ENCODE peak calls at places on chromosome 9, in four cellular contexts. One of them, this sample, is unnamed.

GRCh38 chr9:34047864-34048729 is 590 bp downstream of the UBAP2 start:
- DNase-seq in NAMALWA: peak; percentile 70
- DNase-seq in aorta: peak; percentile 55
- DNase-seq in GM13977: peak; percentile 39
- DNase-seq in this sample: peak; percentile 21

GRCh38 chr9:130662099-130662926 is 2.1 kb upstream of the PRDM12 start:
- DNase-seq in NAMALWA: no peak
- DNase-seq in aorta: no peak
- DNase-seq in GM13977: peak; percentile 43
- DNase-seq in this sample: no peak

GRCh38 chr9:115808695-115809094 is 344.9 kb upstream of the PAPPA start:
- DNase-seq in NAMALWA: no peak
- DNase-seq in aorta: no peak
- DNase-seq in GM13977: no peak
- DNase-seq in this sample: no peak

GRCh38 chr9:71830929-71831328 is 62.6 kb upstream of the CEMIP2 start:
- DNase-seq in NAMALWA: no peak
- DNase-seq in aorta: no peak
- DNase-seq in GM13977: no peak
- DNase-seq in this sample: no peak

GRCh38 chr9:70462300-70462699 is 47.8 kb upstream of the KLF9 start:
- DNase-seq in NAMALWA: no peak
- DNase-seq in aorta: no peak
- DNase-seq in GM13977: no peak
- DNase-seq in this sample: no peak

GRCh38 chr9:110752766-110753165 is 84.2 kb downstream of the MUSK start:
- DNase-seq in NAMALWA: no peak
- DNase-seq in aorta: no peak
- DNase-seq in GM13977: no peak
- DNase-seq in this sample: no peak

GRCh38 chr9:109242751-109243150 is 75.7 kb upstream of the FRRS1L start:
- DNase-seq in NAMALWA: no peak
- DNase-seq in aorta: no peak
- DNase-seq in GM13977: no peak
- DNase-seq in this sample: no peak

GRCh38 chr9:137452761-137453642 is 6.1 kb downstream of the NSMF start:
- DNase-seq in NAMALWA: no peak
- DNase-seq in aorta: peak; percentile 68
- DNase-seq in GM13977: no peak
- DNase-seq in this sample: no peak

GRCh38 chr9:74512416-74512815 is 15.3 kb downstream of the RORB start:
- DNase-seq in NAMALWA: no peak
- DNase-seq in aorta: no peak
- DNase-seq in GM13977: no peak
- DNase-seq in this sample: no peak

GRCh38 chr9:14096182-14096922 is 217.6 kb downstream of the NFIB start:
- DNase-seq in NAMALWA: no peak
- DNase-seq in aorta: no peak
- DNase-seq in GM13977: no peak
- DNase-seq in this sample: no peak

GRCh38 chr9:113137196-113138168 is 13.3 kb upstream of the SLC31A2 start:
- DNase-seq in NAMALWA: no peak
- DNase-seq in aorta: no peak
- DNase-seq in GM13977: no peak
- DNase-seq in this sample: no peak

GRCh38 chr9:82761911-82762310 is 301.0 kb downstream of the RASEF start:
- DNase-seq in NAMALWA: no peak
- DNase-seq in aorta: no peak
- DNase-seq in GM13977: no peak
- DNase-seq in this sample: no peak

GRCh38 chr9:85377751-85378289 is 363.9 kb downstream of the AGTPBP1 start:
- DNase-seq in NAMALWA: no peak
- DNase-seq in aorta: no peak
- DNase-seq in GM13977: no peak
- DNase-seq in this sample: no peak

GRCh38 chr9:116800885-116801284 is 113.8 kb downstream of the TRIM32 start:
- DNase-seq in NAMALWA: no peak
- DNase-seq in aorta: no peak
- DNase-seq in GM13977: peak; percentile 31
- DNase-seq in this sample: no peak

GRCh38 chr9:22446950-22447606 is 454 bp downstream of the DMRTA1 start:
- DNase-seq in NAMALWA: no peak
- DNase-seq in aorta: peak; percentile 65
- DNase-seq in GM13977: peak; percentile 69
- DNase-seq in this sample: peak; percentile 46

GRCh38 chr9:23117621-23118020 is 671.0 kb downstream of the DMRTA1 start:
- DNase-seq in NAMALWA: no peak
- DNase-seq in aorta: no peak
- DNase-seq in GM13977: no peak
- DNase-seq in this sample: no peak

GRCh38 chr9:3177921-3178320 is 334.0 kb upstream of the PUM3 start:
- DNase-seq in NAMALWA: no peak
- DNase-seq in aorta: no peak
- DNase-seq in GM13977: no peak
- DNase-seq in this sample: no peak

GRCh38 chr9:120109242-120109641 is 470.7 kb downstream of the CDK5RAP2 start:
- DNase-seq in NAMALWA: peak; percentile 22
- DNase-seq in aorta: no peak
- DNase-seq in GM13977: no peak
- DNase-seq in this sample: no peak

GRCh38 chr9:94945191-94946144 is 219.0 kb downstream of the AOPEP start:
- DNase-seq in NAMALWA: no peak
- DNase-seq in aorta: peak; percentile 79
- DNase-seq in GM13977: no peak
- DNase-seq in this sample: peak; percentile 86

GRCh38 chr9:1458503-1458902 is 408.3 kb downstream of the DMRT2 start:
- DNase-seq in NAMALWA: no peak
- DNase-seq in aorta: no peak
- DNase-seq in GM13977: no peak
- DNase-seq in this sample: no peak

GRCh38 chr9:18237776-18238175 is 236.2 kb upstream of the ADAMTSL1 start:
- DNase-seq in NAMALWA: no peak
- DNase-seq in aorta: no peak
- DNase-seq in GM13977: no peak
- DNase-seq in this sample: no peak

GRCh38 chr9:79256691-79257213 is 315.0 kb upstream of the TLE4 start:
- DNase-seq in NAMALWA: no peak
- DNase-seq in aorta: no peak
- DNase-seq in GM13977: no peak
- DNase-seq in this sample: no peak

GRCh38 chr9:117485176-117485575 is 70.3 kb upstream of the ASTN2 start:
- DNase-seq in NAMALWA: no peak
- DNase-seq in aorta: no peak
- DNase-seq in GM13977: no peak
- DNase-seq in this sample: no peak

GRCh38 chr9:122125891-122126331 is 32.8 kb upstream of the TTLL11 start:
- DNase-seq in NAMALWA: no peak
- DNase-seq in aorta: no peak
- DNase-seq in GM13977: no peak
- DNase-seq in this sample: peak; percentile 30

GRCh38 chr9:85292261-85292660 is 449.5 kb downstream of the AGTPBP1 start:
- DNase-seq in NAMALWA: no peak
- DNase-seq in aorta: no peak
- DNase-seq in GM13977: no peak
- DNase-seq in this sample: no peak

GRCh38 chr9:129643706-129644105 is 1.8 kb upstream of the ASB6 start:
- DNase-seq in NAMALWA: no peak
- DNase-seq in aorta: no peak
- DNase-seq in GM13977: no peak
- DNase-seq in this sample: no peak

GRCh38 chr9:88988796-88989641 is 2.2 kb upstream of the S1PR3 start:
- DNase-seq in NAMALWA: no peak
- DNase-seq in aorta: no peak
- DNase-seq in GM13977: peak; percentile 41
- DNase-seq in this sample: no peak

GRCh38 chr9:78354324-78354973 is 57.5 kb downstream of the PSAT1 start:
- DNase-seq in NAMALWA: no peak
- DNase-seq in aorta: no peak
- DNase-seq in GM13977: no peak
- DNase-seq in this sample: no peak

GRCh38 chr9:98726735-98727134 is 18.0 kb upstream of the GABBR2 start:
- DNase-seq in NAMALWA: peak; percentile 55
- DNase-seq in aorta: no peak
- DNase-seq in GM13977: no peak
- DNase-seq in this sample: no peak

GRCh38 chr9:270657-271237 is 56.1 kb downstream of the DOCK8 start:
- DNase-seq in NAMALWA: no peak
- DNase-seq in aorta: no peak
- DNase-seq in GM13977: peak; percentile 13
- DNase-seq in this sample: no peak

GRCh38 chr9:125466356-125466855 is 204.8 kb downstream of the GAPVD1 start:
- DNase-seq in NAMALWA: no peak
- DNase-seq in aorta: no peak
- DNase-seq in GM13977: no peak
- DNase-seq in this sample: no peak

GRCh38 chr9:135077497-135078200 is 9.8 kb upstream of the OLFM1 start:
- DNase-seq in NAMALWA: no peak
- DNase-seq in aorta: no peak
- DNase-seq in GM13977: peak; percentile 56
- DNase-seq in this sample: no peak

GRCh38 chr9:130426883-130427282 is 17.9 kb upstream of the ASS1 start:
- DNase-seq in NAMALWA: no peak
- DNase-seq in aorta: peak; percentile 70
- DNase-seq in GM13977: no peak
- DNase-seq in this sample: no peak

This sample was measured in head of caudate nucleus.